ENCODE peak calls at places on chromosome 13, in nine cellular contexts. I, R, V, J, Y, F, Q, X and K are unnamed samples.

GRCh38 chr13:112849500-112849899 is 119.5 kb upstream of the MCF2L start:
- DNase-seq in I (no peak), R (peak), V (no peak), J (no peak), Y (no peak), F (no peak), Q (no peak), X (no peak), K (no peak)

GRCh38 chr13:37747071-37747612 is 122.4 kb downstream of the TRPC4 start:
- DNase-seq in I (peak), R (peak), V (no peak), J (no peak), Y (peak), F (no peak), Q (no peak), X (no peak), K (no peak)

GRCh38 chr13:88097541-88097940 is 426.4 kb downstream of the SLITRK5 start:
- DNase-seq in I (no peak), R (no peak), V (no peak), J (no peak), Y (no peak), F (no peak), Q (no peak), X (no peak), K (no peak)

GRCh38 chr13:48162182-48162581 is 67.3 kb upstream of the MED4 start:
- DNase-seq in I (no peak), R (no peak), V (no peak), J (no peak), Y (no peak), F (no peak), Q (no peak), X (no peak), K (no peak)

GRCh38 chr13:56988543-56988942 is 152.2 kb upstream of the PRR20A start:
- DNase-seq in I (no peak), R (no peak), V (no peak), J (no peak), Y (no peak), F (no peak), Q (no peak), X (no peak), K (no peak)

GRCh38 chr13:43309301-43309700 is 285.9 kb downstream of the DNAJC15 start:
- DNase-seq in I (no peak), R (no peak), V (no peak), J (no peak), Y (no peak), F (no peak), Q (no peak), X (no peak), K (no peak)

GRCh38 chr13:26007774-26008173 is 44.0 kb downstream of the SHISA2 start:
- DNase-seq in I (no peak), R (no peak), V (no peak), J (no peak), Y (peak), F (no peak), Q (no peak), X (no peak), K (no peak)

GRCh38 chr13:34523401-34523800 is 418.7 kb upstream of the NBEA start:
- DNase-seq in I (no peak), R (no peak), V (no peak), J (no peak), Y (no peak), F (no peak), Q (no peak), X (no peak), K (no peak)

GRCh38 chr13:36887758-36888521 is 32.1 kb downstream of the SMAD9 start:
- DNase-seq in I (no peak), R (no peak), V (no peak), J (no peak), Y (no peak), F (no peak), Q (no peak), X (no peak), K (no peak)

GRCh38 chr13:27425918-27426630 is 1.7 kb downstream of the GTF3A start:
- DNase-seq in I (no peak), R (peak), V (peak), J (peak), Y (peak), F (peak), Q (peak), X (peak), K (peak)

GRCh38 chr13:50033696-50034095 is 18.5 kb downstream of the KCNRG start:
- DNase-seq in I (peak), R (no peak), V (no peak), J (no peak), Y (peak), F (no peak), Q (no peak), X (no peak), K (no peak)

GRCh38 chr13:43405457-43405856 is 381.3 kb downstream of the ENOX1 start:
- DNase-seq in I (peak), R (no peak), V (no peak), J (no peak), Y (peak), F (no peak), Q (no peak), X (no peak), K (peak)

GRCh38 chr13:48404952-48405351 is 8.0 kb downstream of the LPAR6 start:
- DNase-seq in I (no peak), R (no peak), V (no peak), J (no peak), Y (no peak), F (no peak), Q (no peak), X (no peak), K (no peak)

GRCh38 chr13:106426909-106427308 is 108.6 kb downstream of the EFNB2 start:
- DNase-seq in I (no peak), R (no peak), V (no peak), J (no peak), Y (no peak), F (no peak), Q (no peak), X (no peak), K (no peak)

GRCh38 chr13:95463516-95463915 is 89.0 kb upstream of the CLDN10 start:
- DNase-seq in I (no peak), R (no peak), V (no peak), J (no peak), Y (no peak), F (no peak), Q (no peak), X (no peak), K (no peak)

GRCh38 chr13:42405665-42406390 is 133.9 kb downstream of the AKAP11 start:
- DNase-seq in I (no peak), R (no peak), V (no peak), J (no peak), Y (peak), F (peak), Q (peak), X (peak), K (no peak)

GRCh38 chr13:60155978-60156377 is 7.8 kb downstream of the DIAPH3 start:
- DNase-seq in I (peak), R (no peak), V (no peak), J (no peak), Y (peak), F (no peak), Q (no peak), X (no peak), K (no peak)

GRCh38 chr13:66723606-66724005 is 506.5 kb downstream of the PCDH9 start:
- DNase-seq in I (no peak), R (no peak), V (no peak), J (no peak), Y (no peak), F (no peak), Q (no peak), X (no peak), K (no peak)

GRCh38 chr13:98041081-98041820 is 87.8 kb downstream of the IPO5 start:
- DNase-seq in I (no peak), R (no peak), V (no peak), J (no peak), Y (no peak), F (no peak), Q (no peak), X (no peak), K (peak)

GRCh38 chr13:59012731-59013130 is 1151.0 kb downstream of the DIAPH3 start:
- DNase-seq in I (no peak), R (no peak), V (no peak), J (no peak), Y (no peak), F (no peak), Q (no peak), X (no peak), K (no peak)